ENCODE peak calls at places on chromosome 20, in six cellular contexts. T is AG08396, H is activated T-cell treated with anti-CD3 and anti-CD28 coated beads for 1 hour, B is NCI-H1694 treated with DMSO at 0.1 percent for 48 hours, F is WERI-Rb-1, W is HTR-8/SVneo. J is an unnamed sample.

GRCh38 chr20:11373391-11373790 is 544.3 kb upstream of the BTBD3 start:
- DNase-seq in T (no peak), H (no peak), B (no peak), F (no peak), W (no peak), J (no peak)

GRCh38 chr20:61800359-61801064 is 265.2 kb downstream of the TAF4 start:
- DNase-seq in T (no peak), H (no peak), B (no peak), F (no peak), W (no peak), J (no peak)

GRCh38 chr20:34525709-34526416 is 9.6 kb downstream of the DYNLRB1 start:
- DNase-seq in T (peak), H (no peak), B (no peak), F (no peak), W (peak), J (peak)

GRCh38 chr20:4166726-4167035 is 151.3 kb upstream of the RNF24 start:
- DNase-seq in T (no peak), H (no peak), B (no peak), F (no peak), W (no peak), J (no peak)

GRCh38 chr20:49471397-49471796 is 11.1 kb downstream of the KCNB1 start:
- DNase-seq in T (no peak), H (no peak), B (peak), F (peak), W (no peak), J (no peak)

GRCh38 chr20:59148713-59149493 is 14.7 kb upstream of the ZNF831 start:
- DNase-seq in T (no peak), H (no peak), B (no peak), F (no peak), W (no peak), J (no peak)

GRCh38 chr20:1805161-1805581 is 90.0 kb upstream of the SIRPA start:
- DNase-seq in T (no peak), H (no peak), B (no peak), F (no peak), W (no peak), J (peak)

GRCh38 chr20:58995461-58996225 is 11.4 kb downstream of the CTSZ start:
- DNase-seq in T (no peak), H (no peak), B (no peak), F (no peak), W (no peak), J (peak)

GRCh38 chr20:63698739-63699465 is 2.5 kb downstream of the TNFRSF6B start:
- DNase-seq in T (peak), H (no peak), B (no peak), F (no peak), W (peak), J (peak)

GRCh38 chr20:50311308-50312001 is 120.8 kb downstream of the CEBPB start:
- DNase-seq in T (no peak), H (no peak), B (no peak), F (no peak), W (no peak), J (no peak)

GRCh38 chr20:5141615-5142014 is 14.8 kb downstream of the CDS2 start:
- DNase-seq in T (no peak), H (no peak), B (no peak), F (no peak), W (no peak), J (no peak)

GRCh38 chr20:41177636-41178035 is 40.3 kb downstream of the PLCG1 start:
- DNase-seq in T (peak), H (no peak), B (no peak), F (no peak), W (peak), J (peak)

GRCh38 chr20:36008461-36009035 is 40.2 kb downstream of the CNBD2 start:
- DNase-seq in T (no peak), H (no peak), B (no peak), F (no peak), W (no peak), J (no peak)

GRCh38 chr20:1489764-1490436 is 1.3 kb downstream of the SIRPB2 start:
- DNase-seq in T (no peak), H (no peak), B (no peak), F (no peak), W (no peak), J (no peak)

GRCh38 chr20:40868568-40869223 is 159.9 kb upstream of the TOP1 start:
- DNase-seq in T (peak), H (no peak), B (no peak), F (no peak), W (no peak), J (no peak)

GRCh38 chr20:60857708-60858107 is 394.4 kb upstream of the CDH4 start:
- DNase-seq in T (peak), H (no peak), B (no peak), F (no peak), W (no peak), J (peak)

GRCh38 chr20:62710886-62711702 is 2.5 kb downstream of the NTSR1 start:
- DNase-seq in T (peak), H (peak), B (no peak), F (no peak), W (no peak), J (no peak)

GRCh38 chr20:37695684-37696342 is 2.0 kb downstream of the CTNNBL1 start:
- DNase-seq in T (no peak), H (no peak), B (no peak), F (no peak), W (no peak), J (no peak)

GRCh38 chr20:57782631-57783041 is 72.8 kb upstream of the PMEPA1 start:
- DNase-seq in T (no peak), H (no peak), B (no peak), F (no peak), W (no peak), J (no peak)

GRCh38 chr20:21393142-21393541 is 4.2 kb downstream of the NKX2-4 start:
- DNase-seq in T (no peak), H (no peak), B (no peak), F (no peak), W (no peak), J (no peak)

GRCh38 chr20:40265872-40266533 is 423.0 kb downstream of the MAFB start:
- DNase-seq in T (peak), H (no peak), B (peak), F (peak), W (peak), J (peak)